ENCODE peak calls at places on chromosomes 6 and 20, in seven cellular contexts. E is right atrium auricular region, R is Peyer's patch, M is tibial artery, C is A549, K is heart left ventricle, P is neural progenitor cell. F is an unnamed sample.
A peak's percentile ranks its signal among the peaks of the same experiment; 100 is the strongest.

GRCh38 chr6:64034840-64035656 is 399.4 kb downstream of the PHF3 start:
- DNase-seq in C (no peak), P (no peak), K (no peak), E (no peak), M (no peak), R (no peak), F (no peak)

GRCh38 chr20:33992145-33992922 is 1.4 kb upstream of the RALY start:
- DNase-seq in M (no peak), R (no peak), C (peak; percentile 29), E (no peak), K (no peak), P (no peak), F (no peak)

GRCh38 chr6:157272866-157273755 is 50.2 kb downstream of the TMEM242 start:
- DNase-seq in M (no peak), R (peak; percentile 43), E (no peak), C (peak; percentile 28), K (no peak), P (peak; percentile 37), F (no peak)

GRCh38 chr6:137882225-137882961 is 15.3 kb downstream of the TNFAIP3 start:
- DNase-seq in R (no peak), P (no peak), K (no peak), C (no peak), M (no peak), E (no peak), F (no peak)

GRCh38 chr6:125717120-125717731 is 32.2 kb upstream of the HEY2 start:
- DNase-seq in R (no peak), P (no peak), E (no peak), C (no peak), M (no peak), K (no peak), F (no peak)

GRCh38 chr6:119446623-119447008 is 97.1 kb upstream of the MAN1A1 start:
- DNase-seq in M (peak; percentile 72), K (peak; percentile 49), P (no peak), E (no peak), R (no peak), C (no peak), F (no peak)

GRCh38 chr6:40735126-40735920 is 148.2 kb upstream of the LRFN2 start:
- DNase-seq in R (no peak), P (no peak), C (no peak), E (no peak), M (no peak), K (no peak), F (no peak)

GRCh38 chr20:9147553-9148024 is 78.7 kb downstream of the PLCB4 start:
- DNase-seq in E (no peak), P (no peak), R (no peak), M (no peak), K (no peak), C (peak; percentile 17), F (no peak)

GRCh38 chr6:150377211-150377781 is 8.5 kb downstream of the IYD start:
- DNase-seq in P (peak; percentile 40), E (no peak), R (peak; percentile 52), K (no peak), C (no peak), M (no peak), F (no peak)

GRCh38 chr20:6994452-6994851 is 227.0 kb downstream of the BMP2 start:
- DNase-seq in C (peak; percentile 9), R (no peak), M (no peak), P (no peak), E (no peak), K (no peak), F (no peak)

GRCh38 chr20:6925744-6926278 is 158.3 kb downstream of the BMP2 start:
- DNase-seq in P (no peak), C (no peak), K (no peak), E (no peak), M (no peak), R (no peak), F (no peak)

GRCh38 chr6:141443668-141444067 is 689.1 kb upstream of the GJE1 start:
- DNase-seq in R (no peak), C (no peak), M (no peak), P (no peak), K (no peak), E (no peak), F (no peak)

GRCh38 chr20:9031951-9032350 is 36.9 kb upstream of the PLCB4 start:
- DNase-seq in P (no peak), M (no peak), C (no peak), R (no peak), E (no peak), K (no peak), F (no peak)

GRCh38 chr6:17994019-17994418 is 6.6 kb upstream of the KIF13A start:
- DNase-seq in M (no peak), K (no peak), R (no peak), C (no peak), P (no peak), E (no peak), F (no peak)

DNA sequence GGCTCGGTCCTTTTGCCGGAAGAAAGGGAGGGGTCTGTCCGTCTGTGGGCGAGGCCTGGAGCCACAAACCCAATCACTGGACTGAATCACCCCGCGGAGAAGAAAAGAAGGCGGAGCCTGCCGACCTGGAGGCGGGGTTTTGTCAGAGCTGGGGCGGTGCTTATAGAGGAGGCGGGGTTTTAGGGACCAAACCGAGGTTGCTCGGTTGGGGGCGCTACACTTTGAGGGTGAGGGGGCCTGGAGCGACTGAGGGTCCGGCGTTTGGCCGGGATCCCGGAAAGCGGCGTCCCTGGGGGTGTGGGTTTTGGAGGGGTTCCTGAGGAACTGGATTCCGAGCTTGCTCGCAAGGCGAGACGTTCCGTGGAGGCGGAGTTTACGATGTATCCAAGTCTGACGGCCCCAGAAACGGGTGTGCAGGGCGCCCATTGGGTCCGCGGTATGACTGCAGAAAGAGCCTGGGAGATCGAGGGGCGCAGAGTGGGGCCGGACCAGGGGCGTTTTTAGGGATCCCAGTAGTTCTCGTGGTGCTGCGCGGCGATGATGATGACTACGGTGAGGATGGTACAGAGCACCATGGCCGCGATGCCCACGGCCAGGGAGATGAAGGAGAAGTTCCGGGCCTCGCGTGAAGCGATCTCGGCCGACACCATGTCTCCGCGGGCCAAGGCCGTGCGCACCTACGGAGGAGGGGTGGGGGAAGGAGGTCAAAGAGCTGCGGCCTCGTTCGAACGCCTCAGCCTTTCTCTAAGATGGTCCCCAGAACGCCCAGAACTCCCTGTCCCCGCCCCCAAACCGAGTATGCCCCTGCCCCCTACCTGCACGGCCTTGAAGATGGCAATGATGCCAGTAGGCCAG is 2.8 kb downstream of the PRRT1 start:
- DNase-seq in K (peak; percentile 63), R (peak; percentile 81), E (peak; percentile 78), C (no peak), P (peak; percentile 70), M (no peak), F (no peak)
- TF ChIP-seq CTCF in K (peak; percentile 12), R (no peak), E (peak; percentile 40), C (no peak), P (peak; percentile 39), M (no peak), F (no peak)

GRCh38 chr6:131216277-131216676 is 81.0 kb downstream of the AKAP7 start:
- DNase-seq in K (no peak), M (no peak), E (no peak), R (no peak), P (no peak), C (no peak), F (no peak)

GRCh38 chr6:131213501-131213990 is 78.3 kb downstream of the AKAP7 start:
- DNase-seq in K (no peak), R (no peak), E (no peak), M (no peak), P (peak; percentile 2), C (no peak), F (no peak)

GRCh38 chr6:131212928-131213327 is 77.7 kb downstream of the AKAP7 start:
- DNase-seq in R (no peak), C (no peak), K (no peak), M (no peak), P (no peak), E (no peak), F (no peak)

GRCh38 chr6:131212024-131212423 is 76.8 kb downstream of the AKAP7 start:
- DNase-seq in R (no peak), P (no peak), E (no peak), C (no peak), K (no peak), M (no peak), F (no peak)

DNA sequence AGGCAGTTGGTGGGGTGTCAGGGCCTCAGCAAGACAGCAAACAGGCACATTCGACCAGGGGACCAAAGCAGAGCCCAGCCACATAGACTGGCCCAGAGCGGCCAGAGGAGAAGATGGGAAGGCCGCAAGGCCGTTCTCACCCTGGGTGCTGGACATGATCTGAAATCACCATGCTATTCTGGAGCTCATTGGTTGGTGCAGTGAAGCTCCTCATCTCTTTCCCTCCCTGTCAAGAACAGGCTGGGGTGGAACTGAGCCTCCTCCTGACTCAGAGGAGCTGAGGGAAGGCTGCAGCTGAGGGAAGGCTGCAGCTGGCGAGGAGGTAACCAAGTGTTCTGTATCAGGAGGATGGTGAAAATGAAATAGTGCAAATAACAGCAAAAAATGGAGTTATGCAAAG is 79.9 kb downstream of the AKAP7 start:
- DNase-seq in E (no peak), R (no peak), C (no peak), M (no peak), P (no peak), K (peak; percentile 27), F (no peak)
- H3K27ac ChIP-seq in E (peak overlapping the region; percentile 20), R (no peak overlapping the region), C (no peak overlapping the region), M (no peak overlapping the region), P (no peak overlapping the region), K (no peak overlapping the region), F (no peak overlapping the region)

GRCh38 chr6:47080083-47080596 is 38.0 kb upstream of the ADGRF1 start:
- DNase-seq in K (no peak), M (no peak), P (no peak), R (no peak), E (no peak), C (no peak), F (no peak)

GRCh38 chr6:47078991-47079390 is 36.9 kb upstream of the ADGRF1 start:
- DNase-seq in R (no peak), M (no peak), P (no peak), K (no peak), C (no peak), E (no peak), F (no peak)

GRCh38 chr6:47075741-47076421 is 33.7 kb upstream of the ADGRF1 start:
- DNase-seq in R (no peak), E (no peak), P (no peak), K (no peak), C (no peak), M (no peak), F (no peak)

GRCh38 chr6:47076422-47077344 is 34.6 kb upstream of the ADGRF1 start:
- DNase-seq in E (no peak), R (no peak), M (no peak), K (no peak), P (no peak), C (no peak), F (no peak)

GRCh38 chr6:47079638-47080037 is 37.5 kb upstream of the ADGRF1 start:
- DNase-seq in R (no peak), P (no peak), K (no peak), C (no peak), E (no peak), M (no peak), F (no peak)
- TF ChIP-seq CTCF in R (no peak), P (peak; percentile 22), K (no peak), C (no peak), E (no peak), M (no peak), F (no peak)

DNA sequence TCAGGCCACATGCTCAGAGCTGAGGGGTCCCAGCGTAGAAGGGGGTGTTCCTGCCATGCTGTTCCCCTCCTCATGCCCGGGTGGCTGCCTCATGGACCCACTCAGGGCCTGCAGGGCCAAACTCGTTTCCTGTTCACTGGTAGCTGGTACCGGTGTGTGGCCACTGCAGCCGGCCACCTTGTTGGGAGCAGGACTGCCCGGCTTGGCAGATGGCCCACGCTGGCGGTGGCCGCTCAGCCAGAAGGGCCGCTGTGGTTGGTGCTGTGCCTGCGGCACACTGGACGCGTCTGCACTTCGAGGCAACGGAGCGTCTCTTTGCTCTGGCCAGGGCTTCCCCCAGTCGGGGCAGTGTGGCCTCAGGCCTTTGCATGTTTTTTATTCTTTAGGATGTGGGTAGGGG is 10.0 kb upstream of the COL20A1 start:
- DNase-seq in E (no peak), K (no peak), C (no peak), R (no peak), P (no peak), M (no peak), F (no peak)
- H3K27ac ChIP-seq in E (no peak overlapping the region), K (no peak overlapping the region), C (no peak overlapping the region), R (no peak overlapping the region), P (no peak overlapping the region), M (no peak overlapping the region), F (no peak overlapping the region)

F was measured in MM.1S.